ENCODE peak calls at places on chromosomes 3 and 15, in nine cellular contexts. P is PC-9; F is epithelial cell of prostate; J is activated CD4-positive, alpha-beta T cell treated with anti-CD3 and anti-CD28 coated beads, Interleukin-2, amount 10 ng/mL, durations not matched to agents 7 days and 5 days; I is neural crest cell; G is HT-29; O is dermis microvascular lymphatic vessel endothelial cell; Q is NCI-H510A; E is ovary. V is an unnamed sample.

GRCh38 chr15:71760852-71761251 is 49.5 kb upstream of the NR2E3 start:
- DNase-seq in F (no peak), Q (no peak), O (no peak), J (no peak), E (no peak), I (no peak), G (no peak), P (no peak), V (no peak)

GRCh38 chr3:19816631-19817030 is 117.4 kb downstream of the EFHB start:
- DNase-seq in F (no peak), J (no peak), I (no peak), E (no peak), O (no peak), P (no peak), G (no peak), Q (no peak), V (no peak)

GRCh38 chr15:95247068-95247984 is 1016.0 kb downstream of the MCTP2 start:
- DNase-seq in P (peak), Q (no peak), F (peak), G (peak), I (no peak), J (no peak), E (no peak), O (peak), V (no peak)

GRCh38 chr15:45100884-45101622 is 12.9 kb downstream of the DUOX2 start:
- DNase-seq in G (no peak), O (no peak), J (no peak), Q (no peak), E (no peak), I (no peak), P (no peak), F (no peak), V (no peak)

GRCh38 chr3:197298858-197299854 is 744 bp upstream of the DLG1 start:
- DNase-seq in E (peak), J (peak), I (peak), F (no peak), Q (peak), O (peak), P (peak), G (peak), V (no peak)

GRCh38 chr15:83276661-83277060 is 7.8 kb downstream of the BNC1 start:
- DNase-seq in E (no peak), Q (no peak), F (no peak), J (no peak), P (no peak), O (no peak), G (no peak), I (no peak), V (no peak)

GRCh38 chr3:45772341-45773035 is 23.8 kb downstream of the SLC6A20 start:
- DNase-seq in E (no peak), Q (no peak), I (no peak), F (no peak), J (peak), O (no peak), G (no peak), P (no peak), V (no peak)

GRCh38 chr3:194326192-194327029 is 24.7 kb downstream of the CPN2 start:
- DNase-seq in F (peak), G (peak), I (no peak), J (no peak), P (no peak), Q (no peak), O (peak), E (no peak), V (no peak)

GRCh38 chr3:46579756-46580286 is 13.7 kb upstream of the LRRC2 start:
- DNase-seq in Q (no peak), P (no peak), O (no peak), G (no peak), E (no peak), F (no peak), J (no peak), I (no peak), V (no peak)

GRCh38 chr15:74502301-74502700 is 38.7 kb upstream of the ARID3B start:
- DNase-seq in E (no peak), I (no peak), J (no peak), F (no peak), O (no peak), P (no peak), G (no peak), Q (no peak), V (no peak)

GRCh38 chr3:21390136-21390535 is 360.9 kb downstream of the ZNF385D start:
- DNase-seq in P (no peak), F (peak), G (no peak), Q (no peak), O (no peak), E (no peak), I (no peak), J (no peak), V (no peak)

GRCh38 chr15:70415330-70415884 is 317.7 kb upstream of the TLE3 start:
- DNase-seq in E (no peak), G (no peak), F (no peak), Q (no peak), I (no peak), P (no peak), O (no peak), J (no peak), V (peak)